ENCODE peak calls at places on chromosomes 7 and 10, in eight cellular contexts. V is HepG2, E is neural progenitor cell, G is SK-N-SH, I is GM23338, F is H1, S is fibroblast of lung, Y is neuronal stem cell. N is an unnamed sample.

GRCh38 chr10:109996225-109996624 is 11.6 kb upstream of the ADD3 start:
- DNase-seq in V (no peak), E (no peak), G (no peak), I (no peak), F (no peak), S (no peak), Y (no peak), N (no peak)

GRCh38 chr7:37392673-37393017 is 56.0 kb downstream of the ELMO1 start:
- DNase-seq in V (no peak), E (no peak), G (no peak), I (no peak), F (no peak), S (no peak), Y (no peak), N (no peak)

GRCh38 chr10:62708569-62708968 is 96.0 kb upstream of the ADO start:
- DNase-seq in V (no peak), E (no peak), G (no peak), I (no peak), F (no peak), S (no peak), Y (no peak), N (no peak)

GRCh38 chr10:122462533-122463465 is 1.4 kb downstream of the HTRA1 start:
- DNase-seq in V (no peak), E (peak; percentile 34), G (peak; percentile 56), I (no peak), F (peak; percentile 56), S (peak; percentile 53), Y (no peak), N (peak; percentile 91)

GRCh38 chr7:112411186-112411795 is 39.0 kb upstream of the IFRD1 start:
- DNase-seq in V (peak; percentile 31), E (no peak), G (peak; percentile 64), I (no peak), F (no peak), S (peak; percentile 31), Y (no peak), N (no peak)

GRCh38 chr7:5425507-5426225 is 2.0 kb upstream of the TNRC18 start:
- DNase-seq in V (peak; percentile 88), E (peak; percentile 89), G (peak; percentile 83), I (peak; percentile 95), F (peak; percentile 80), S (peak; percentile 86), Y (peak; percentile 83), N (peak; percentile 93)

GRCh38 chr7:144534196-144534595 is 130.7 kb upstream of the NOBOX start:
- DNase-seq in V (peak; percentile 19), E (peak; percentile 2), G (no peak), I (peak; percentile 39), F (no peak), S (no peak), Y (no peak), N (no peak)

GRCh38 chr10:86038371-86038770 is 328.2 kb downstream of the GRID1 start:
- DNase-seq in V (no peak), E (no peak), G (no peak), I (no peak), F (no peak), S (no peak), Y (no peak), N (no peak)

GRCh38 chr10:14386202-14386593 is 55.5 kb upstream of the FRMD4A start:
- DNase-seq in V (no peak), E (no peak), G (no peak), I (no peak), F (no peak), S (peak; percentile 97), Y (no peak), N (peak; percentile 88)

GRCh38 chr10:132712698-132713232 is 73.2 kb downstream of the NKX6-2 start:
- DNase-seq in V (no peak), E (no peak), G (no peak), I (no peak), F (no peak), S (no peak), Y (no peak), N (no peak)

GRCh38 chr7:144164784-144165183 is 18.5 kb upstream of the CTAGE4 start:
- DNase-seq in V (no peak), E (no peak), G (no peak), I (no peak), F (no peak), S (no peak), Y (no peak), N (no peak)

GRCh38 chr7:105673367-105674188 is 92.3 kb upstream of the EFCAB10 start:
- DNase-seq in V (no peak), E (no peak), G (no peak), I (no peak), F (no peak), S (peak; percentile 13), Y (no peak), N (no peak)

GRCh38 chr10:60235001-60235400 is 154.7 kb downstream of the ANK3 start:
- DNase-seq in V (no peak), E (no peak), G (no peak), I (no peak), F (no peak), S (peak; percentile 70), Y (no peak), N (no peak)

GRCh38 chr7:150420987-150421674 is 29.3 kb upstream of the GIMAP8 start:
- DNase-seq in V (peak; percentile 70), E (peak; percentile 87), G (peak; percentile 92), I (peak; percentile 94), F (peak; percentile 93), S (peak; percentile 57), Y (peak; percentile 75), N (peak; percentile 97)

GRCh38 chr10:4984223-4984622 is 19.4 kb downstream of the AKR1C2 start:
- DNase-seq in V (no peak), E (no peak), G (no peak), I (no peak), F (no peak), S (no peak), Y (no peak), N (no peak)

GRCh38 chr7:79454325-79454960 is 976 bp upstream of the MAGI2 start:
- DNase-seq in V (no peak), E (peak; percentile 71), G (no peak), I (peak; percentile 52), F (peak; percentile 71), S (peak; percentile 63), Y (peak; percentile 41), N (peak; percentile 73)

GRCh38 chr7:79452495-79453265 is 787 bp downstream of the MAGI2 start:
- DNase-seq in V (peak; percentile 60), E (peak; percentile 37), G (peak; percentile 61), I (peak; percentile 39), F (peak; percentile 67), S (peak; percentile 14), Y (peak; percentile 35), N (peak; percentile 41)

GRCh38 chr7:79453558-79454324 is at the start of gene MAGI2:
- DNase-seq in V (peak; percentile 41), E (peak; percentile 78), G (peak; percentile 94), I (peak; percentile 70), F (peak; percentile 77), S (peak; percentile 82), Y (peak; percentile 43), N (peak; percentile 87)

GRCh38 chr7:79452032-79452494 is 1.4 kb downstream of the MAGI2 start:
- DNase-seq in V (peak; percentile 97), E (peak; percentile 82), G (peak; percentile 91), I (peak; percentile 85), F (peak; percentile 77), S (peak; percentile 73), Y (peak; percentile 60), N (peak; percentile 96)

GRCh38 chr7:79453266-79453557 is 255 bp downstream of the MAGI2 start:
- DNase-seq in V (no peak), E (no peak), G (no peak), I (no peak), F (no peak), S (no peak), Y (no peak), N (no peak)
- H3K4me3 ChIP-seq in V (peak overlapping the region; percentile 84), E (peak overlapping the region; percentile 60), G (peak overlapping the region; percentile 66), I (peak overlapping the region; percentile 79), F (peak overlapping the region; percentile 63), S (peak overlapping the region; percentile 89), Y (peak overlapping the region; percentile 82), N (peak overlapping the region; percentile 92)

GRCh38 chr10:7664707-7665106 is 2.1 kb downstream of the ITIH5 start:
- DNase-seq in V (no peak), E (no peak), G (no peak), I (no peak), F (no peak), S (no peak), Y (no peak), N (no peak)

GRCh38 chr10:7662522-7662921 is 4.2 kb downstream of the ITIH5 start:
- DNase-seq in V (no peak), E (no peak), G (no peak), I (no peak), F (no peak), S (no peak), Y (no peak), N (no peak)

GRCh38 chr10:7670157-7670556 is 3.4 kb upstream of the ITIH5 start:
- DNase-seq in V (no peak), E (no peak), G (no peak), I (no peak), F (no peak), S (no peak), Y (no peak), N (no peak)

GRCh38 chr10:7667262-7668141 is 736 bp upstream of the ITIH5 start:
- DNase-seq in V (peak; percentile 10), E (peak; percentile 66), G (peak; percentile 67), I (peak; percentile 77), F (peak; percentile 63), S (no peak), Y (peak; percentile 23), N (no peak)

GRCh38 chr10:7666253-7667023 is at the start of gene ITIH5:
- DNase-seq in V (no peak), E (peak; percentile 49), G (peak; percentile 72), I (peak; percentile 59), F (peak; percentile 71), S (no peak), Y (peak; percentile 35), N (no peak)
- H2AFZ ChIP-seq in V (peak within 1 kb of the TSS; percentile 76), E (peak within 1 kb of the TSS; percentile 95), G (peak within 1 kb of the TSS; percentile 76), I (peak within 1 kb of the TSS; percentile 100), F (peak within 1 kb of the TSS; percentile 94), S (no peak within 1 kb of the TSS), Y (peak within 1 kb of the TSS; percentile 91), N (no peak within 1 kb of the TSS)

DNA sequence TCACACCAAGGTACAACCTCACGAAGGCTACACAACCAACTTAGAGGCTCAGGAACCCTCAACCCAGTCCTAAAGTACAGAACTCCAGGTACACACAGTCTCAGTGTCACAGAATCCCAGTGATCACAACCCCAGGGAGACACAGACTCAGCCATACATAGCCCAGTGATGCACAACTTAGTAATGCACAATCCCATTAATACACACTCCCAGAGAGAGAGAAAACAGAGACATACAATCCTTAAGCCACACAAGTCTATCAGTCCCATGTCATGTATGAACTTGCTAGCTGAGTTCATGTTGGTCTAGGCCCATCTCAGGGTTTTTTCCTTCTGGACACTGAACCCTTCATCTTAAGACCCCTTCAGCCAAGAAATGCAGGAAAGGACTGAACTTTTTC is 4.6 kb downstream of the KCNIP2 start:
- DNase-seq in V (no peak), E (no peak), G (no peak), I (no peak), F (no peak), S (no peak), Y (no peak), N (peak; percentile 51)
- H3K4me2 ChIP-seq in V (no peak overlapping the region), E (peak overlapping the region; percentile 95), G (no peak overlapping the region), I (peak overlapping the region; percentile 99), F (peak overlapping the region; percentile 95), S (no peak overlapping the region), Y (peak overlapping the region; percentile 60), N (no peak overlapping the region)

DNA sequence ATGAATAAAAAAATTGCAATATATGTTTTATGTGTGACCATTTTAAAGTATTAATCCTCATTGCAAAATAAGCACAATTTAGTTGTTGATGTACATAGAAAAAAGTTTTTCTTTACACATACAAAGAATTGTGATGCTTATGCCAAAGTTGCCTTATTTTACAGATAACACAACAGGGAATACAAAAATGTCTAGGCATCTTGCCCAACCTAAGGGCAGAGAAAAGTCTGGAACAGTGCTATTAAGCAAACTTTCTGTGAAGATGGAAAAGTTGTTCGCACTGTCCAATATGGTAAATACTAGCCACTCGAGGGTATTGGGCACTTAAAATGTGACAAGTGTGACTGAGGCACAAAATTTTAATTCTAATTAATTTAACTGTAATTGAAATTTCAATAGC is 190.2 kb upstream of the HGF start:
- DNase-seq in V (no peak), E (no peak), G (no peak), I (no peak), F (no peak), S (no peak), Y (no peak), N (no peak)
- H3K4me3 ChIP-seq in V (no peak overlapping the region), E (no peak overlapping the region), G (no peak overlapping the region), I (no peak overlapping the region), F (no peak overlapping the region), S (no peak overlapping the region), Y (no peak overlapping the region), N (no peak overlapping the region)

N was measured in osteoblast.